ENCODE peak calls at places on chromosomes 1 and 21, in five cellular contexts. Z, H, K, P and X are unnamed samples.

GRCh38 chr21:35102488-35103407 is 53.6 kb upstream of the RUNX1 start:
- DNase-seq in Z (no peak), H (no peak), K (peak; percentile 53), P (peak; percentile 75), X (peak; percentile 74)

GRCh38 chr21:17514124-17514481 is 1.3 kb downstream of the CXADR start:
- DNase-seq in Z (peak; percentile 94), H (no peak), K (no peak), P (no peak), X (no peak)

GRCh38 chr1:153612755-153613331 is at the start of gene S100A16:
- DNase-seq in Z (peak; percentile 86), H (peak; percentile 79), K (peak; percentile 73), P (peak; percentile 44), X (no peak)

GRCh38 chr1:216221260-216221700 is 202.0 kb downstream of the USH2A start:
- DNase-seq in Z (peak; percentile 86), H (peak; percentile 52), K (peak; percentile 40), P (peak; percentile 87), X (peak; percentile 85)

GRCh38 chr1:36425791-36426190 is 24.5 kb downstream of the OSCP1 start:
- DNase-seq in Z (no peak), H (no peak), K (no peak), P (no peak), X (no peak)

GRCh38 chr1:185281245-185281644 is 35.8 kb downstream of the IVNS1ABP start:
- DNase-seq in Z (no peak), H (no peak), K (no peak), P (peak; percentile 10), X (no peak)

GRCh38 chr1:44220001-44220751 is 6.9 kb downstream of the DMAP1 start:
- DNase-seq in Z (no peak), H (no peak), K (peak; percentile 80), P (peak; percentile 92), X (no peak)

GRCh38 chr1:159089184-159089791 is 12.7 kb upstream of the AIM2 start:
- DNase-seq in Z (peak; percentile 52), H (no peak), K (no peak), P (no peak), X (peak; percentile 79)

GRCh38 chr1:213987422-213987875 is 324 bp upstream of the PROX1 start:
- DNase-seq in Z (no peak), H (no peak), K (no peak), P (no peak), X (no peak)

GRCh38 chr1:172931846-172932245 is 118.9 kb downstream of the TNFSF18 start:
- DNase-seq in Z (no peak), H (no peak), K (no peak), P (no peak), X (no peak)

GRCh38 chr1:31936278-31936965 is 1.7 kb downstream of the PTP4A2 start:
- DNase-seq in Z (no peak), H (no peak), K (no peak), P (no peak), X (peak; percentile 79)

GRCh38 chr1:95438213-95438948 is 204.4 kb downstream of the RWDD3 start:
- DNase-seq in Z (peak; percentile 35), H (no peak), K (no peak), P (no peak), X (no peak)

GRCh38 chr1:84442256-84442655 is 36.8 kb upstream of the RPF1 start:
- DNase-seq in Z (peak; percentile 34), H (no peak), K (no peak), P (peak; percentile 85), X (peak; percentile 85)

GRCh38 chr21:41217656-41218380 is 49.9 kb downstream of the BACE2 start:
- DNase-seq in Z (peak; percentile 52), H (no peak), K (no peak), P (no peak), X (no peak)

GRCh38 chr1:167122568-167122967 is 28.7 kb downstream of the STYXL2 start:
- DNase-seq in Z (peak; percentile 69), H (no peak), K (no peak), P (no peak), X (no peak)

GRCh38 chr1:75097686-75098085 is 36.5 kb upstream of the LHX8 start:
- DNase-seq in Z (no peak), H (peak; percentile 20), K (peak; percentile 51), P (no peak), X (no peak)

GRCh38 chr1:236000781-236001180 is 64.1 kb downstream of the NID1 start:
- DNase-seq in Z (no peak), H (no peak), K (no peak), P (no peak), X (no peak)

GRCh38 chr1:153526132-153526543 is 9.7 kb downstream of the S100A6 start:
- DNase-seq in Z (no peak), H (no peak), K (peak; percentile 77), P (no peak), X (no peak)

GRCh38 chr1:153793261-153793972 is 18.2 kb downstream of the SLC27A3 start:
- DNase-seq in Z (no peak), H (no peak), K (no peak), P (no peak), X (no peak)

GRCh38 chr1:85581138-85581801 is 709 bp downstream of the CCN1 start:
- DNase-seq in Z (peak; percentile 87), H (peak; percentile 84), K (peak; percentile 63), P (peak; percentile 74), X (no peak)

GRCh38 chr1:77413541-77414335 is 131.9 kb downstream of the AK5 start:
- DNase-seq in Z (no peak), H (no peak), K (no peak), P (no peak), X (peak; percentile 85)

GRCh38 chr1:29496701-29497100 is 260.4 kb downstream of the PTPRU start:
- DNase-seq in Z (no peak), H (no peak), K (no peak), P (no peak), X (no peak)

GRCh38 chr1:18373882-18374493 is 106.7 kb upstream of the KLHDC7A start:
- DNase-seq in Z (peak; percentile 75), H (no peak), K (no peak), P (no peak), X (peak; percentile 82)

GRCh38 chr21:41856572-41856971 is 22.6 kb downstream of the PRDM15 start:
- DNase-seq in Z (no peak), H (no peak), K (no peak), P (no peak), X (no peak)

GRCh38 chr1:224809137-224809536 is 120.3 kb upstream of the DNAH14 start:
- DNase-seq in Z (no peak), H (no peak), K (no peak), P (no peak), X (no peak)

DNA sequence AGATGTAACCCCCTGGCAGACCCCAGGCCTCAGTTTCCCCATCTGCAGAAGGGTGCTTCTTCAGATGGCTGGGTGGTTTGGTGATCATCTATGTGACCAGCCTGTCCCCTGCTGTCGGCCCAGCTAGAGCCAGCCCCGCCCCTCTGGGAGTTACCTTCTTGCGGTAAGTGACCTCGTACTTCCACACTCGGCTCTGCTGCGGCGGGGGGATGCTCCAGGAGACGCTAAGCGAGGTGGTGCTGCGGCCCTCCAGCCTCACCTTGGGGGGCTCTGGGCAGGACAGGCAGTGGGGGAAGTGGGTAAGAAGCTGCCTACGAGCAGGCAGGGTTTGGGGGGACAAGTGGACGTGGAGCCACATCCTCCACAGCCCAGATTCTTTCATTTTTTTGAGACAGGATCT is 20.4 kb downstream of the EPHA2 start:
- DNase-seq in Z (no peak), H (no peak), K (no peak), P (no peak), X (no peak)
- H3K36me3 ChIP-seq in Z (peaks cover 66% of the 10 kb centered on the region), H (peaks cover 8% of the 10 kb centered on the region), K (peaks cover 64% of the 10 kb centered on the region), P (peaks cover 89% of the 10 kb centered on the region), X (no peaks in the 10 kb centered on the region)

GRCh38 chr1:3072178-3072947 is 3.4 kb downstream of the PRDM16 start:
- DNase-seq in Z (no peak), H (peak; percentile 86), K (no peak), P (no peak), X (no peak)

GRCh38 chr1:3073520-3074296 is 4.7 kb downstream of the PRDM16 start:
- DNase-seq in Z (no peak), H (peak; percentile 62), K (no peak), P (no peak), X (no peak)

GRCh38 chr1:3071507-3072177 is 2.6 kb downstream of the PRDM16 start:
- DNase-seq in Z (no peak), H (peak; percentile 50), K (no peak), P (no peak), X (no peak)

GRCh38 chr1:3074297-3074741 is 5.3 kb downstream of the PRDM16 start:
- DNase-seq in Z (peak; percentile 37), H (peak; percentile 84), K (no peak), P (no peak), X (no peak)

DNA sequence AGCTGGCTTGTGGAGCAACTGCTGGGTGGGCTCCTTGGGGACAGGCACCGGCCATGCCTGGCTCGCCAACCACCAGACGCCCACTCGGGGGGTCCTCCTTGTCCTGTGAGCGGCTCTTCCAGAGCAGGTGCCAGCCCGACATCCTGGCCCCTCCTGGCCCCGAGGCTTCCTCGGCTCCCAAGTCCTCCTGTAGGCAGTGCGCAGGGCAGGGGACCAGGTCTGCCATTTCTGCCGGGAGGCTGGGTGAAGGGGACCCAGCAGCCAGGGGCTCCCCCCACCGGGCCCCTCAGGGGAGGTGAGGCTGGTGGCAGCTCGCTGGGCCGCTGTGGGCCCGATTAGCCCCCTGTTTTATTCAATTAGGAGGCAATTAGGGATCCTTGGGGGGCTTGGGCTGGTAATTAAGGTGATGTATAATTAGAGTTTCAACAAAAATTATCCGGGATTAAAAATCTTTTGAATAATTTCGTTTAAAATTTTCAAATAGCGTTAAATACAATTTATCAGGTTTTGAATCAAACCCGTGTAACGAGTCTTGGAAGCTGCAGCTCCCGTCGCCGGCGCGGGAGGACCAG is 4.0 kb downstream of the PRDM16 start:
- DNase-seq in Z (no peak), H (no peak), K (no peak), P (no peak), X (no peak)
- H3K4me3 ChIP-seq in Z (no peak overlapping the region), H (no peak overlapping the region), K (no peak overlapping the region), P (peak overlapping the region; percentile 37), X (no peak overlapping the region)

DNA sequence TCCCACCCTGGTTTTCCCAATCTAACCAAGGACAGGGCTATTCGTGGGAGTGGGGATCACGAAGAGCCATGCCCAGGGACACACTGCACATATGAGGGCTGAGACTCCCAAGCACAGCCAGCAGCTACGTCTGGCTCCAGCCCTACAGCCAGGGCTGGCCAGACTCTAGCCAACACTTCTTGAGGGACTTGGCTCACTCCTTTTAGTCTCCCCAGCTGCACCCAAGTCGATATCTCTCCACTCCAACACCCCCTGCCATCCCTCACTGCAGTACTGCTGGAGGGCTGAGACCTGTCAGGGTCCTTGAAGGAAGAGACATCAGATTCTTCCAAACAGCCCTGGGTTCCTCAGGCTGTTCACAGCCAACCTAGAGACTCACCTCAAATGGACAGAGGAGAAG is 62.6 kb downstream of the CD46 start:
- DNase-seq in Z (no peak), H (no peak), K (no peak), P (no peak), X (no peak)
- H3K36me3 ChIP-seq in Z (no peaks in the 10 kb centered on the region), H (no peaks in the 10 kb centered on the region), K (peaks cover 94% of the 10 kb centered on the region), P (peaks cover 21% of the 10 kb centered on the region), X (peaks cover 62% of the 10 kb centered on the region)

DNA sequence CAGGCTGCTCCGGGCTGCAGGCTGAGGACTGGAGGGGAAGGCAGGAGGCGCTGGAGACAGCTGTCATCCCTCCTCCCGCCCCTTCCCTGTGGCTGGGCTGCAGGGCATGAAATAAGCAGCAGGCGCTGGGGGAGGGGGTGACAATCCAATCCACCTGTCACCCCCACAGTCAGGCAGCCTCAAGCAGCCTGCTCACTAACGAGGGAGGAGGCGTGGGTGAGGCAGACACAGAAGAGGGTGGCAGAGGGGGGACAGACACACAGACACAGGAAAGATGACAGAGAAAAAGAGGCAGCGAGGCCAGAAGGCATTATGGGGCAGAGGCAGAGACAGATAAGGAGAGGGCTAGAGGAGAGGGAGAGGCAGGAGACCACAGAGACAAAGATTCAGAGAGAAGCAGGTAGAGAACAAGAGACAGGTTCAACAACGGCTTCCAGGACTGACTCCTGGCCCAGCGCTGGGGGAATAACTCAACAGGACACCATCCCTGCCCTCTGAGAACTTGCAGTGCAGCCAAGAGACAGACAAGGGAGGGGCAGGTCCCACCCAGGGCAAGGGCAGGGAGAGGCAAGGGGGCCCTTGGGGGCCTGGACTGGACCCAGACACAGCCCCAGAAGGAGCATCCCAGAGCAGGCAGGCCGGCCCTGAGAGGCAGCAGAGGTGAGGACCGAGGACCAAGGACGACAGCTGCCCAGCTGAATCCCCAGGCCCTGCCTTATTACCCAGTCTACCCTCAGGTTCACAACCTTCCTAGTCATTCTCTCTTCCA is 11.2 kb downstream of the MEF2D start:
- DNase-seq in Z (peak; percentile 80), H (peak; percentile 52), K (no peak), P (peak; percentile 46), X (peak; percentile 68)
- H3K4me3 ChIP-seq in Z (no peak overlapping the region), H (no peak overlapping the region), K (no peak overlapping the region), P (no peak overlapping the region), X (peak overlapping the region; percentile 60)